ENCODE peak calls at places on chromosomes 7 and 10, in nine cellular contexts. P, U, J, V, O, C, H, A and Y are unnamed samples.

GRCh38 chr10:78891741-78892140 is 177.0 kb upstream of the ZMIZ1 start:
- DNase-seq in P (no peak), U (no peak), J (no peak), V (no peak), O (no peak), C (no peak), H (no peak), A (no peak), Y (no peak)

GRCh38 chr10:15901889-15902288 is 41.6 kb upstream of the MINDY3 start:
- DNase-seq in P (no peak), U (no peak), J (no peak), V (no peak), O (no peak), C (no peak), H (no peak), A (no peak), Y (no peak)

GRCh38 chr7:112995091-112995824 is 91.4 kb downstream of the GPR85 start:
- DNase-seq in P (peak; percentile 78), U (peak; percentile 82), J (no peak), V (peak; percentile 81), O (no peak), C (no peak), H (no peak), A (peak; percentile 71), Y (no peak)

GRCh38 chr10:43863270-43863669 is 214.6 kb upstream of the ZNF32 start:
- DNase-seq in P (no peak), U (no peak), J (no peak), V (no peak), O (no peak), C (no peak), H (no peak), A (no peak), Y (no peak)

GRCh38 chr7:32611700-32612099 is 116.4 kb downstream of the AVL9 start:
- DNase-seq in P (no peak), U (no peak), J (no peak), V (peak; percentile 43), O (no peak), C (no peak), H (no peak), A (no peak), Y (no peak)

GRCh38 chr7:34991938-34992840 is 45.1 kb downstream of the DPY19L1 start:
- DNase-seq in P (peak; percentile 35), U (no peak), J (no peak), V (peak; percentile 44), O (no peak), C (no peak), H (peak; percentile 65), A (peak; percentile 35), Y (no peak)

GRCh38 chr10:4073912-4074311 is 288.9 kb upstream of the KLF6 start:
- DNase-seq in P (peak; percentile 87), U (peak; percentile 85), J (no peak), V (peak; percentile 95), O (no peak), C (no peak), H (no peak), A (peak; percentile 53), Y (no peak)

GRCh38 chr10:122152544-122152943 is 118.6 kb upstream of the BTBD16 start:
- DNase-seq in P (peak; percentile 97), U (peak; percentile 67), J (no peak), V (peak; percentile 96), O (no peak), C (peak; percentile 52), H (no peak), A (no peak), Y (peak; percentile 89)

GRCh38 chr7:94904982-94905381 is 2.4 kb upstream of the PPP1R9A start:
- DNase-seq in P (no peak), U (no peak), J (no peak), V (no peak), O (no peak), C (no peak), H (no peak), A (no peak), Y (no peak)

GRCh38 chr7:90856317-90857072 is 260.4 kb downstream of the CDK14 start:
- DNase-seq in P (no peak), U (no peak), J (no peak), V (no peak), O (no peak), C (no peak), H (no peak), A (no peak), Y (no peak)

GRCh38 chr7:70893985-70894722 is 237.8 kb upstream of the GALNT17 start:
- DNase-seq in P (no peak), U (no peak), J (no peak), V (no peak), O (no peak), C (no peak), H (no peak), A (no peak), Y (no peak)

GRCh38 chr7:12888727-12889126 is 201.3 kb downstream of the ARL4A start:
- DNase-seq in P (peak; percentile 38), U (peak; percentile 50), J (no peak), V (peak; percentile 58), O (no peak), C (no peak), H (no peak), A (peak; percentile 23), Y (no peak)

GRCh38 chr7:57775396-57776088 is 325.6 kb downstream of the ZNF716 start:
- DNase-seq in P (no peak), U (no peak), J (no peak), V (no peak), O (no peak), C (no peak), H (no peak), A (no peak), Y (no peak)

GRCh38 chr7:135802697-135803096 is 54.1 kb upstream of the FAM180A start:
- DNase-seq in P (peak; percentile 60), U (no peak), J (no peak), V (peak; percentile 42), O (no peak), C (no peak), H (no peak), A (no peak), Y (no peak)

GRCh38 chr7:28298870-28299484 is 113.3 kb upstream of the CREB5 start:
- DNase-seq in P (peak; percentile 87), U (no peak), J (no peak), V (peak; percentile 78), O (peak; percentile 70), C (peak; percentile 62), H (no peak), A (peak; percentile 60), Y (peak; percentile 74)

GRCh38 chr7:39249635-39250034 is 271.9 kb downstream of the POU6F2 start:
- DNase-seq in P (no peak), U (no peak), J (no peak), V (no peak), O (peak; percentile 71), C (peak; percentile 61), H (no peak), A (no peak), Y (no peak)

GRCh38 chr10:44402465-44403205 is 17.7 kb upstream of the CXCL12 start:
- DNase-seq in P (no peak), U (no peak), J (no peak), V (no peak), O (no peak), C (no peak), H (no peak), A (no peak), Y (no peak)

GRCh38 chr10:123560301-123561144 is 105.6 kb upstream of the GPR26 start:
- DNase-seq in P (no peak), U (no peak), J (no peak), V (no peak), O (no peak), C (no peak), H (no peak), A (no peak), Y (no peak)

GRCh38 chr10:51214207-51214896 is 140.1 kb downstream of the PRKG1 start:
- DNase-seq in P (no peak), U (no peak), J (no peak), V (no peak), O (no peak), C (no peak), H (no peak), A (no peak), Y (no peak)

GRCh38 chr7:130891254-130892094 is 157.5 kb upstream of the KLF14 start:
- DNase-seq in P (peak; percentile 90), U (peak; percentile 93), J (no peak), V (peak; percentile 98), O (no peak), C (no peak), H (no peak), A (peak; percentile 92), Y (no peak)

GRCh38 chr10:97475936-97476594 is 22.2 kb downstream of the MMS19 start:
- DNase-seq in P (peak; percentile 83), U (peak; percentile 61), J (no peak), V (peak; percentile 80), O (no peak), C (no peak), H (no peak), A (peak; percentile 41), Y (no peak)

GRCh38 chr10:93742633-93743349 is 14.9 kb upstream of the LGI1 start:
- DNase-seq in P (no peak), U (no peak), J (no peak), V (no peak), O (no peak), C (no peak), H (no peak), A (no peak), Y (no peak)

GRCh38 chr10:61899045-61899444 is 2.5 kb upstream of the ARID5B start:
- DNase-seq in P (peak; percentile 83), U (no peak), J (no peak), V (peak; percentile 69), O (peak; percentile 46), C (no peak), H (no peak), A (peak; percentile 79), Y (no peak)

GRCh38 chr10:10722422-10722821 is 295.2 kb upstream of the CELF2 start:
- DNase-seq in P (peak; percentile 54), U (no peak), J (no peak), V (peak; percentile 13), O (no peak), C (no peak), H (no peak), A (no peak), Y (no peak)

GRCh38 chr10:101658910-101659309 is 36.1 kb downstream of the FBXW4 start:
- DNase-seq in P (no peak), U (no peak), J (no peak), V (no peak), O (no peak), C (no peak), H (no peak), A (no peak), Y (no peak)

GRCh38 chr7:156022483-156023459 is 210.5 kb upstream of the SHH start:
- DNase-seq in P (no peak), U (no peak), J (no peak), V (no peak), O (no peak), C (no peak), H (no peak), A (no peak), Y (no peak)

GRCh38 chr10:152915-153314 is 17.7 kb downstream of the ZMYND11 start:
- DNase-seq in P (no peak), U (no peak), J (no peak), V (no peak), O (no peak), C (no peak), H (no peak), A (no peak), Y (no peak)